ENCODE peak calls at places on chromosome 7, in five cellular contexts. V is K562, C is HCT116, Y is HepG2, K is GM12878. G is an unnamed sample.

GRCh38 chr7:22992874-22993840 is 20.8 kb downstream of the HYCC1 start:
- DNase-seq in V (no peak), Y (no peak), K (peak), C (no peak), G (no peak)

GRCh38 chr7:106774768-106775551 is 90.1 kb upstream of the PIK3CG start:
- DNase-seq in Y (no peak), K (no peak), C (peak), V (peak), G (no peak)

GRCh38 chr7:106346678-106347217 is 62.0 kb upstream of the NAMPT start:
- DNase-seq in V (no peak), Y (no peak), K (peak), C (peak), G (no peak)

GRCh38 chr7:121204537-121204936 is 124.3 kb upstream of the WNT16 start:
- DNase-seq in C (no peak), V (no peak), K (no peak), Y (no peak), G (no peak)

GRCh38 chr7:145845345-145845744 is 271.3 kb upstream of the CNTNAP2 start:
- DNase-seq in K (no peak), C (no peak), V (no peak), Y (no peak), G (no peak)

GRCh38 chr7:10974717-10975032 is 1.0 kb downstream of the PHF14 start:
- DNase-seq in V (no peak), C (no peak), K (no peak), Y (peak), G (no peak)

GRCh38 chr7:44167920-44168319 is 21.3 kb downstream of the GCK start:
- DNase-seq in V (no peak), C (no peak), K (no peak), Y (no peak), G (no peak)

GRCh38 chr7:130420943-130421578 is 19.8 kb downstream of the CEP41 start:
- DNase-seq in Y (no peak), V (no peak), K (no peak), C (no peak), G (no peak)

GRCh38 chr7:154767194-154767593 is 235.7 kb downstream of the PAXIP1 start:
- DNase-seq in V (no peak), C (no peak), Y (no peak), K (no peak), G (no peak)

GRCh38 chr7:79308176-79308575 is 145.3 kb downstream of the MAGI2 start:
- DNase-seq in Y (peak), K (no peak), C (peak), V (no peak), G (no peak)

GRCh38 chr7:73971701-73972341 is 56.2 kb upstream of the ELN start:
- DNase-seq in C (peak), V (peak), K (no peak), Y (no peak), G (peak)

GRCh38 chr7:265998-266850 is 23.7 kb upstream of the FOXL3 start:
- DNase-seq in K (no peak), C (no peak), V (no peak), Y (no peak), G (no peak)

GRCh38 chr7:105815580-105815979 is 60.8 kb downstream of the ATXN7L1 start:
- DNase-seq in Y (no peak), K (no peak), V (no peak), C (no peak), G (no peak)

GRCh38 chr7:115585015-115585655 is 445.4 kb downstream of the TFEC start:
- DNase-seq in Y (no peak), V (no peak), C (no peak), K (no peak), G (no peak)

GRCh38 chr7:78141533-78142281 is 343.1 kb downstream of the PHTF2 start:
- DNase-seq in C (no peak), K (no peak), Y (no peak), V (no peak), G (no peak)

GRCh38 chr7:1940402-1940786 is 270.3 kb downstream of the ELFN1 start:
- DNase-seq in V (peak), C (no peak), K (peak), Y (no peak), G (no peak)
- H3K9ac ChIP-seq in V (no peak), C (no peak), K (peak), Y (no peak), G (no peak)

GRCh38 chr7:150940446-150941102 is 37.5 kb downstream of the KCNH2 start:
- DNase-seq in C (no peak), K (no peak), Y (no peak), V (no peak), G (no peak)
- TF ChIP-seq JUND in C (no peak), K (no peak), Y (no peak), V (no peak), G (no peak)

GRCh38 chr7:4800926-4801838 is 25.8 kb downstream of the AP5Z1 start:
- DNase-seq in C (no peak), K (no peak), Y (no peak), V (no peak), G (no peak)

GRCh38 chr7:4799508-4800268 is 24.3 kb downstream of the AP5Z1 start:
- DNase-seq in K (no peak), Y (no peak), C (no peak), V (peak), G (no peak)

GRCh38 chr7:4800487-4800886 is 25.1 kb downstream of the AP5Z1 start:
- DNase-seq in C (no peak), V (no peak), Y (no peak), K (no peak), G (no peak)

GRCh38 chr7:4803397-4804241 is 28.2 kb downstream of the AP5Z1 start:
- DNase-seq in Y (peak), V (no peak), C (no peak), K (no peak), G (peak)

GRCh38 chr7:4801839-4802231 is 26.4 kb downstream of the AP5Z1 start:
- DNase-seq in C (no peak), V (no peak), Y (no peak), K (no peak), G (no peak)
- TF ChIP-seq ZNF274 in C (no peak), V (no peak), Y (no peak), K (no peak), G (no peak)

GRCh38 chr7:81857385-81857784 is 87.5 kb upstream of the HGF start:
- DNase-seq in C (no peak), K (no peak), Y (no peak), V (no peak), G (no peak)

GRCh38 chr7:81859433-81859832 is 89.6 kb upstream of the HGF start:
- DNase-seq in V (no peak), C (no peak), K (no peak), Y (no peak), G (no peak)

GRCh38 chr7:81851413-81851812 is 81.6 kb upstream of the HGF start:
- DNase-seq in K (no peak), Y (no peak), C (no peak), V (no peak), G (no peak)

GRCh38 chr7:81852701-81853100 is 82.9 kb upstream of the HGF start:
- DNase-seq in Y (no peak), V (no peak), C (no peak), K (no peak), G (no peak)

DNA sequence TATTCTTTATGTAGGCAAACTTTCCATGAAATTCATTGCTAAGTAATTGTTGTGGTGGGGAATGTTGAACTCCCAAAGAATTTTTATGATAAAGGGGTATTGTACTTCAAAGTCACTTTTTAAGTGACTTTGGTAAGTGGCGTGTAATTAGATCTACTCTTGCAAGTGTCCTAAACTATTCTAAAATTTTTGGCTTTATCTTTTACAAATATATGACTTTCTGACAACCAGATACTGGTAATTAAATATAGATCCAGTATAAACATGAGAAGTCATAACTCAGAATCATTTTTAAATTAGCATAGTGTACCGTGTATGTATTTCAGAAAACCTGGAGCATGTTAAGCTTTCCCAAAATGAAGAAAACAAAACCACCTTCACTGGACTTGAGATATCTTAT is 84.7 kb upstream of the HGF start:
- DNase-seq in C (no peak), K (no peak), Y (no peak), V (no peak), G (no peak)
- H3K9ac ChIP-seq in C (no peak), K (no peak), Y (no peak), V (no peak), G (no peak)

G was measured in H1.